ENCODE peak calls at places on chromosome X, in four cellular contexts. D is progenitor cell of endocrine pancreas; R is activated CD8-positive, alpha-beta T cell treated with anti-CD3 and anti-CD28 coated beads for 36 hours; X is cardiac muscle cell. Q is an unnamed sample.

GRCh38 chrX:13662537-13662841 is 9.5 kb downstream of the TCEANC start:
- DNase-seq in D (no peak), R (no peak), X (no peak), Q (no peak)

GRCh38 chrX:33183366-33183765 is 28.0 kb downstream of the DMD start:
- DNase-seq in D (no peak), R (no peak), X (peak; percentile 91), Q (peak; percentile 40)

GRCh38 chrX:51002160-51002632 is 91.7 kb downstream of the BMP15 start:
- DNase-seq in D (no peak), R (no peak), X (no peak), Q (no peak)

GRCh38 chrX:53269536-53270107 is 11.8 kb downstream of the IQSEC2 start:
- DNase-seq in D (no peak), R (no peak), X (no peak), Q (no peak)

GRCh38 chrX:118545510-118545909 is 49.9 kb downstream of the DOCK11 start:
- DNase-seq in D (no peak), R (no peak), X (no peak), Q (no peak)

GRCh38 chrX:118630843-118631242 is 96.6 kb upstream of the IL13RA1 start:
- DNase-seq in D (no peak), R (no peak), X (no peak), Q (no peak)

GRCh38 chrX:19739683-19740082 is 147.7 kb downstream of the SH3KBP1 start:
- DNase-seq in D (no peak), R (peak; percentile 47), X (peak; percentile 45), Q (peak; percentile 42)

GRCh38 chrX:14420876-14421275 is 108.5 kb upstream of the GLRA2 start:
- DNase-seq in D (no peak), R (no peak), X (no peak), Q (no peak)

GRCh38 chrX:154710309-154710708 is 40.6 kb downstream of the GAB3 start:
- DNase-seq in D (no peak), R (no peak), X (no peak), Q (no peak)
- TF ChIP-seq CTCF in D (no peak), R (no peak), X (no peak), Q (no peak)

DNA sequence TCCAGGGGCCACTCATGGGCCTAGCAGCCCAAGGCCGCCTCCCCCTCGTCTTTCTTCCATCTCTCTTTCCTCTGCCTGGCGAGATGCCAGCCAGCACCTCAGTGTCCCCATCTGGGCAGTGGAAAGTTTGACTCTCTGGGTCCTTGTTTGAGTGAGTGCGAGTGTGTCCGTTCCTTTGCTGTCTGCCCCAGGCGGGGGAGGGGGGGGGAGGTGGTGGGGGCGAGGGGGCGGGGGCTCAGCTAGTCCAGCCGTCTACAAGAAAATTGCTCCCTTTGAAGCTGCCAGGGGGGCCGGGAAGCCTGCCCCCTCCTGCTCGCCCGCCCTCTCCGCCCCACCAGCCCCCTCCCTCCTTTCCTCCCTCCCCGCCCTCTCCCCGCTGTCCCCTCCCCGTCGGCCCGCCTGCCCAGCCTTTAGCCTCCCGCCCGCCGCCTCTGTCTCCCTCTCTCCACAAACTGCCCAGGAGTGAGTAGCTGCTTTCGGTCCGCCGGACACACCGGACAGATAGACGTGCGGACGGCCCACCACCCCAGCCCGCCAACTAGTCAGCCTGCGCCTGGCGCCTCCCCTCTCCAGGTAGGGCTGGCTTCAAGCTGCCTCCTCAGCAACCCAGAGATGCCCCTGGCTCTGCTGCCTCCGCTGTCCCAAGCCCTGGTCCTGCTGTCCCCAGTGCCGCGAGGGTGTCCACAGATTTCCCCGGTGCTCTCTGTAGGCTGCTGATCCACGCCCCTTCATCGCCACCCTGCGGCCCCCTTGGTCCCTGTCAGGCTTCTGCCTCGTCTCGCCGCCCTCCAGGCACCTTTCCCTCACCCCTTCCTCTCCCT is at the start of gene BGN:
- DNase-seq in D (no peak), R (peak; percentile 20), X (peak; percentile 44), Q (peak; percentile 52)
- TF ChIP-seq CTCF in D (peak; percentile 26), R (no peak), X (peak; percentile 48), Q (no peak)

DNA sequence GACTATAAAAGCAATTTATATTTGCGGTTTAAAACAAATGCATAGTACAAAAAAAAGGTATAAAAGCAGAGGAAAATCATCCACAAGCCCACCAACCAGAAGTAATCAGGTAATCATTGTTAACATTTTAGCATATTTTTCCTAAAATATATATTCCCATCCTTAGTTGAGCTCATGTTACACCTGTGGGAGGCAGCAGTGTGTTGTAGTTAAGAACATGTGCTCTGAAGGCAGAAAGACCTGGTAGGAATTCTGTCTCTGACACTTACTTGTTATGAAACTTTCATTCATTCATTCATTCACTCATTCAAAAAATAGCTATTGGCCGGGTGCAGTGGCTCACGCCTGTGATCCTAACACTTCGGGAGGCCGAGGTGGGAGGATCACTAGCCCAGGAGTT is 15.4 kb upstream of the CDKL5 start:
- DNase-seq in D (no peak), R (peak; percentile 4), X (peak; percentile 32), Q (no peak)
- TF ChIP-seq CTCF in D (peak; percentile 49), R (no peak), X (peak; percentile 28), Q (no peak)

GRCh38 chrX:49767231-49767630 is 61.9 kb upstream of the PAGE4 start:
- DNase-seq in D (no peak), R (no peak), X (no peak), Q (no peak)

GRCh38 chrX:49760288-49760885 is 64.6 kb upstream of the PAGE1 start:
- DNase-seq in D (no peak), R (no peak), X (no peak), Q (no peak)

GRCh38 chrX:49761481-49761880 is 65.7 kb upstream of the PAGE1 start:
- DNase-seq in D (no peak), R (peak; percentile 14), X (peak; percentile 26), Q (no peak)

GRCh38 chrX:49756692-49757091 is 60.9 kb upstream of the PAGE1 start:
- DNase-seq in D (no peak), R (no peak), X (no peak), Q (no peak)

GRCh38 chrX:49762175-49762704 is 66.5 kb upstream of the PAGE1 start:
- DNase-seq in D (no peak), R (no peak), X (no peak), Q (no peak)
- TF ChIP-seq CTCF in D (no peak), R (no peak), X (no peak), Q (no peak)

DNA sequence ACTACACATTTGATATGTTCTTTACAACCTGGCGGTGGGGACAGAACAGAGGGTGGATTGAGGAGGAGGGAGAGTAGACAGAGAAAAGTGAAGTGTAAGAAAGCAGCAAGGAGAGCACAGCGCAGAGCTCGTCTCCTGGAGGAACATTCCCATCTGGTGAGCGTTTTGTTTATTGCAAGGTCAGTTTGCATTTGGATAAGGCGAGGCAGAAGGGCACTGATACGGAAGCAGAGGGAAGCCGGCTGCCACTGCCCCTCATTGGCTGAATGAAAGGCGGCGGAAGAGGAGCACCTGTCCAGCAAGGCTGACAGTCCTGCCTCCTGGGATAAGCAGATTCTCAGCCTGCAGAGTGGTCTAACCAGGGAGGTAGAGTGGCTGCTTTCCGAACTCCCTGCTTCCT is 83.2 kb downstream of the GPR143 start:
- DNase-seq in D (no peak), R (no peak), X (peak; percentile 53), Q (no peak)
- TF ChIP-seq CTCF in D (peak; percentile 41), R (no peak), X (peak; percentile 19), Q (no peak)

GRCh38 chrX:104255465-104255864 is 732 bp upstream of the ESX1 start:
- DNase-seq in D (no peak), R (no peak), X (no peak), Q (no peak)

GRCh38 chrX:104254442-104255115 is at the start of gene ESX1:
- DNase-seq in D (no peak), R (peak; percentile 1), X (peak; percentile 44), Q (no peak)

GRCh38 chrX:104250470-104250869 is 4.3 kb downstream of the ESX1 start:
- DNase-seq in D (no peak), R (no peak), X (no peak), Q (no peak)

DNA sequence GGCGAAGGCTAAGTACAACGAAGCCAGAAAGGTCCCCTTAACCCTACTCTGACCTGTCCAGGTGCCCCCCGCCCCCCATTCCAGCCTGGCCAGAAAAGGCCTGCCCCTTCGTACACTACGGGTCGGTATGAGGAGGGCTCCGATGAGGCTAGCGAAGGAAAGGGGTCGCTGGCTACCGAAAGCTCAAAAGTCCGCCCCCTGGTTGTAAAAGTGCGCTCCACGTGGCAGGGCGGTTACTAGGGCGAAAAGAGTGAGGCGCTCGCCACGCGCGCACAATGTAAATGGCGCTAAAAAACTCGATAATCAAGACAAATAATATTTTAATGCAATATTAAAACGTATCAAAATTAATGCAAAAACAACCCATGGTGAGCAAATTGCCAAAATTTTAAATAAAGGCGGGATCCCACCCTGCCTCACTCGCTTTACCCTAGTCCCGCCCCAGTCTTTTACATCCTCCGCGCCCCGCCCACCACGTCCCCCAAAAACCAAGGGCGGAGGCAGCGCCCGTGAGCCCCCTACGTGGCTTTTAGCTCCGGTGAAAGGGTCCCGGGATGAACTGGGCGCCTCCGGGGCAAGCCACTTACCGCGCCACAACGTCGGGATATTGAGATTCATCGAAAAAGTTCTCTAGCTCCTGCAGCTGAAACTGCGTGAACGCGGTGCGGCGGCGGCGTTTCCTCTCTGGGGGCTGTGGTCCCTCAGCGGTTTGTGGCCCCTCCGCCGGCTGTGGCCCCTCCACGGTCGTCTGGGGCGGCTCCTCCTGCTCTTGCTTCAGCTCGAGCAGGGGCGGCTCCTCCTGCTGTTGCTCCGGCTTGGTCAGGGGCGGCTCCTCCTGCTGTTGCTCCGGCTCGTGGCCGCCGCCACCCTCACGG is 929 bp downstream of the ESX1 start:
- DNase-seq in D (no peak), R (peak; percentile 16), X (peak; percentile 48), Q (no peak)
- TF ChIP-seq CTCF in D (peak; percentile 33), R (no peak), X (peak; percentile 6), Q (no peak)

GRCh38 chrX:70664726-70665125 is 220.1 kb downstream of the DLG3 start:
- DNase-seq in D (no peak), R (peak; percentile 12), X (peak; percentile 34), Q (no peak)
- TF ChIP-seq CTCF in D (peak; percentile 54), R (no peak), X (peak; percentile 27), Q (no peak)

DNA sequence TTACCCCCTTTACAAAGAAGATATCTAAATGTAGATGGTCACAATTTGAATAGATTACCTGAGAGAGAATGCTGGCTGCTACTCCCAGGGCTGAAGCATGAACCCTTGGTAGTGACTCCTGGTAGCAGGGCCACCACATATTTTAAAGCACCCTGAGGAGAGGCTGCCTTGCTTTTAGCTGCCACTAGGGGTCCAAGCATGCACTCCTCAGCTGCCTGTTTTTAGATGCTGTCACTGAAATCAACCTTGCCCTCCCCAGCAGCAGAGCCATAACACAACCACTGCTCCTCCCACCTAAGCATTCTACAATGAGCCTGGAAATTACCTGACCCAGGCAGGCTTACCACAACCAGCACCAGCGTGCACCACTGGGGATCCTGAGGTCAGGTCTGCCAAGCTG is 850.9 kb downstream of the FAM133A start:
- DNase-seq in D (no peak), R (no peak), X (no peak), Q (no peak)
- TF ChIP-seq CTCF in D (no peak), R (no peak), X (no peak), Q (no peak)

GRCh38 chrX:107542500-107542899 is 85.8 kb upstream of the PRPS1 start:
- DNase-seq in D (no peak), R (no peak), X (no peak), Q (no peak)
- TF ChIP-seq CTCF in D (peak; percentile 41), R (no peak), X (peak; percentile 18), Q (no peak)

GRCh38 chrX:7318246-7318645 is 170.3 kb upstream of the PUDP start:
- DNase-seq in D (no peak), R (no peak), X (no peak), Q (no peak)

GRCh38 chrX:7314425-7314824 is 166.5 kb upstream of the PUDP start:
- DNase-seq in D (no peak), R (no peak), X (no peak), Q (no peak)

GRCh38 chrX:7316887-7317286 is 168.9 kb upstream of the PUDP start:
- DNase-seq in D (no peak), R (no peak), X (no peak), Q (no peak)

GRCh38 chrX:7316280-7316679 is 168.3 kb upstream of the PUDP start:
- DNase-seq in D (no peak), R (no peak), X (no peak), Q (no peak)

GRCh38 chrX:7318661-7319060 is 170.7 kb upstream of the PUDP start:
- DNase-seq in D (no peak), R (no peak), X (no peak), Q (no peak)
- TF ChIP-seq CTCF in D (peak; percentile 15), R (no peak), X (no peak), Q (no peak)

Q was measured in mesothelial cell of epicardium.